ENCODE peak calls at places on chromosomes 11 and 22, in seven cellular contexts. M is endodermal cell, E is fibroblast of lung, S is tibial artery, V is stomach, Z is GM23338, I is RWPE1. D is an unnamed sample.

GRCh38 chr11:9982127-9982795 is 311.8 kb downstream of the SBF2 start:
- DNase-seq in M (no peak), E (peak), S (no peak), V (no peak), Z (no peak), I (peak), D (no peak)

GRCh38 chr11:33808228-33808828 is 34.0 kb upstream of the FBXO3 start:
- DNase-seq in M (peak), E (peak), S (peak), V (peak), Z (peak), I (peak), D (peak)

GRCh38 chr22:22458896-22459588 is 49.5 kb downstream of the ZNF280B start:
- DNase-seq in M (no peak), E (peak), S (no peak), V (no peak), Z (peak), I (no peak), D (no peak)

GRCh38 chr22:24359452-24360120 is 67.8 kb upstream of the ADORA2A start:
- DNase-seq in M (no peak), E (no peak), S (no peak), V (no peak), Z (no peak), I (no peak), D (no peak)

GRCh38 chr22:25853902-25854301 is 111.9 kb downstream of the MYO18B start:
- DNase-seq in M (no peak), E (no peak), S (no peak), V (no peak), Z (peak), I (no peak), D (no peak)

GRCh38 chr11:114307524-114308203 is 11.5 kb downstream of the NNMT start:
- DNase-seq in M (no peak), E (peak), S (peak), V (peak), Z (no peak), I (no peak), D (peak)

GRCh38 chr22:27107824-27108223 is 450.4 kb downstream of the MIAT start:
- DNase-seq in M (peak), E (peak), S (peak), V (peak), Z (no peak), I (peak), D (no peak)

GRCh38 chr11:1303196-1303821 is 6.1 kb downstream of the TOLLIP start:
- DNase-seq in M (peak), E (peak), S (no peak), V (peak), Z (peak), I (peak), D (peak)

GRCh38 chr11:130592056-130592455 is 143.6 kb downstream of the ADAMTS15 start:
- DNase-seq in M (no peak), E (peak), S (no peak), V (no peak), Z (no peak), I (peak), D (no peak)

GRCh38 chr11:59216654-59217640 is 4.2 kb upstream of the MPEG1 start:
- DNase-seq in M (no peak), E (peak), S (no peak), V (peak), Z (no peak), I (peak), D (no peak)

GRCh38 chr11:38448284-38448683 is 1850.2 kb upstream of the RAG2 start:
- DNase-seq in M (no peak), E (no peak), S (no peak), V (no peak), Z (no peak), I (no peak), D (no peak)

DNA sequence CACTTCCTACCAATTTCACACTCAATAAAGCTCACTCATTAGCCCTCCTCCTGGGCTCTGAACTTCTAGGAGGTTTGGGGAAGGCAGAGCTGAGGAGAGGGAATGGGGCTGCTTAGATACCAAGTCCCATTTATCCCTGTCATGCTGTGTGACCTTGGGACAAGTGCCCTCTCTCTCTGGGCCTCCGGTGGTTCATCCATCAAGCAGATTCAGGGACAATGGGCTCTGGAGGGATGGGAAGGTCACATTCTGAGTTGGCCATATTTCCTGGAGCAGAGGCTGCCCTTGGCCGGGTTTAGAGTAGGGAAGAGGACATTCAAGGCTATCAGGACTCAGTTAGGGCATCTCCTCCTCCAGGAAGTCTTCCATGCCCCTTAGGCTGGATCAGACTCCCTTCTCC is 66.7 kb downstream of the PDE2A start:
- DNase-seq in M (no peak), E (no peak), S (no peak), V (no peak), Z (no peak), I (no peak), D (no peak)
- H3K27ac ChIP-seq in M (no peak), E (no peak), S (no peak), V (no peak), Z (no peak), I (no peak), D (no peak)

GRCh38 chr11:112439614-112440013 is 179.0 kb upstream of the PLET1 start:
- DNase-seq in M (no peak), E (no peak), S (no peak), V (no peak), Z (no peak), I (no peak), D (no peak)

GRCh38 chr11:112437096-112437495 is 176.4 kb upstream of the PLET1 start:
- DNase-seq in M (no peak), E (no peak), S (no peak), V (no peak), Z (peak), I (no peak), D (no peak)

DNA sequence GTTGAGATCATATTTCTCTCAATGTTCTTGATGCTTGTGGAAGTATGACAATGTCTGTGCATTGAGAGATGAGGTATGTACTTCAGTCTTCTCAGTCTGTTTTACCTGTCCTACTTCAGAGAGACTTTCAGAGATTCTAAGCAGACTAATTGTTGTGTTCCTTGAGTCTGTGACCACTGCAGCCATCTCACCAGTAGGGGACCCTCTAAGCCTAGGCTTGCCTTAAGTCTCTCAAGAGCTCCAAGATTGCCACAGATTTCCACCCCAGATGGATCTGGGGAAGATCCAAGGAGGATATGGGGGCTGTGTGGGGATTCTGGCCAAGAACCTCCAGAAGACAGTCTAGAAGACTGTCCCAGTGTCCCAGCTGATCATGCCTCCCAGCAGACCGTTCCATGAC is 179.9 kb upstream of the PLET1 start:
- DNase-seq in M (peak), E (no peak), S (no peak), V (no peak), Z (peak), I (no peak), D (no peak)
- TF ChIP-seq CTCF in M (peak), E (no peak), S (no peak), V (no peak), Z (peak), I (no peak), D (no peak)

GRCh38 chr11:118792642-118793124 is 1.7 kb upstream of the DDX6 start:
- DNase-seq in M (peak), E (peak), S (peak), V (peak), Z (peak), I (peak), D (no peak)

GRCh38 chr11:118791961-118792578 is 1.1 kb upstream of the DDX6 start:
- DNase-seq in M (peak), E (no peak), S (peak), V (peak), Z (peak), I (peak), D (peak)

GRCh38 chr11:118799372-118799771 is 8.4 kb upstream of the DDX6 start:
- DNase-seq in M (no peak), E (no peak), S (no peak), V (no peak), Z (no peak), I (no peak), D (no peak)

GRCh38 chr11:118797510-118797909 is 6.5 kb upstream of the DDX6 start:
- DNase-seq in M (no peak), E (no peak), S (no peak), V (no peak), Z (no peak), I (no peak), D (no peak)
- H3K27ac ChIP-seq in M (no peak), E (no peak), S (no peak), V (no peak), Z (no peak), I (no peak), D (no peak)

DNA sequence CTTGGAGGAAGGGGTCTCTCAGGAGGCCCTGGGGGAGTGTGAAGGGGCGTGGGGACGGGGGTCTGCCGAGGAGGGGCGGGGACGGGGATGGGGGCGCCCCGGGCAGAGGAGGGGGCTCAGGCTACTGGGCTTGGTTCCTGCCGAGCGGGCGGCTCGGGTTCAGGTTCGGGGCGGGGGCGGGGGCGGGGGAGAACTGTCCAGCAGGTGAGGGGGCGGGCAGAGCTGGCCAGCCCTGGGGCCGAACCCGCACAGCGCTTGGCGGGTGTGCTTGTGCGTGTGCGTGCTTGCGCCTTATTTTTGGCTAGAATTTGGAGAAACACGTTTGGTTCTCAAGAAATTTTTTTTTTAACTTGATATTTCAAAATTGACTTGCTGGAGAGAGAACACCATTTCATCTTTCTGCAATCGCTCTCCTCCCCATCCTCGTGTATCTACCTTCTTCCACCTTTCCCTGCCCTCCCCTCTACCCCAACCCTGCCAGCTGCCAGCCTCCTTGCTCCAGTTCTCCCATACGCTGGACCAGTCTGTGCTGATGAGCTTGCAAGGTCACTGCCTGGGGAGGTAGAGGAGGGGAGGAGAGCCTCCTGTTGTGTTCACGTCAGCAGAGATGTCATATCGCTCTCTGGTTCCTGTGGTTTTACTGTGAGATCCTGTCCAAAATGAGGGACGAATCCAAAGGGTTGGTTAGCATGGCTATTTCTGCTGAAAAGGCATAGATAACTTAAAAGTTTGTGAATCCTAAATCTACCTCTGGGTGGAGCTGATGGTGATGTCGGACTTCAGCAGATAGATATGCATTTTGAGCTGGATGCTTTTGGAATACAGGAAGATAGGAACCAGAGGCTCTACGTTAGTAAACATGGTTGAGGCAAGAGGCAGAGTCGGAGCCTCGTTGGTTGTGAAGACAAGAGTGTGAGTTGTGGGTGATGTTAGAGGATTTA is 668 bp downstream of the MADD start:
- DNase-seq in M (peak), E (peak), S (no peak), V (no peak), Z (peak), I (peak), D (peak)
- TF ChIP-seq CTCF in M (no peak), E (no peak), S (no peak), V (no peak), Z (no peak), I (peak), D (no peak)

D was measured in upper lobe of right lung.